ENCODE peak calls at places on chromosomes 16 and 17, in six cellular contexts. Z, V, A, M, C and E are unnamed samples.

GRCh38 chr16:49365711-49366509 is 7.7 kb upstream of the C16orf78 start:
- DNase-seq in C (no peak), Z (no peak), M (no peak), V (no peak), A (no peak), E (no peak)

GRCh38 chr16:23058576-23058975 is 90.7 kb downstream of the USP31 start:
- DNase-seq in C (no peak), V (no peak), M (no peak), Z (no peak), A (no peak), E (no peak)

GRCh38 chr16:19338335-19338734 is 52.8 kb downstream of the CLEC19A start:
- DNase-seq in A (no peak), Z (no peak), C (no peak), V (peak; percentile 35), M (peak; percentile 46), E (no peak)

GRCh38 chr16:88789593-88789992 is 4.6 kb upstream of the PIEZO1 start:
- DNase-seq in Z (no peak), A (no peak), V (no peak), C (no peak), M (no peak), E (no peak)

GRCh38 chr17:60173304-60173807 is 23.6 kb downstream of the CA4 start:
- DNase-seq in Z (no peak), V (no peak), C (no peak), M (no peak), A (no peak), E (no peak)

GRCh38 chr17:51853857-51854256 is 304.7 kb downstream of the CA10 start:
- DNase-seq in Z (no peak), C (no peak), M (no peak), V (no peak), A (no peak), E (no peak)

GRCh38 chr16:88706965-88707871 is 915 bp downstream of the CTU2 start:
- DNase-seq in Z (no peak), C (no peak), V (peak; percentile 24), M (no peak), A (no peak), E (no peak)

GRCh38 chr16:89570342-89570923 is 5.1 kb upstream of the CPNE7 start:
- DNase-seq in V (no peak), C (no peak), A (no peak), Z (no peak), M (no peak), E (no peak)

GRCh38 chr17:67312265-67312664 is 54.1 kb downstream of the PSMD12 start:
- DNase-seq in Z (no peak), A (no peak), C (no peak), M (no peak), V (no peak), E (no peak)

GRCh38 chr16:30585022-30585399 is 486 bp downstream of the ZNF785 start:
- DNase-seq in M (peak; percentile 70), A (no peak), C (no peak), V (peak; percentile 43), Z (no peak), E (no peak)

GRCh38 chr17:2053380-2054261 is 1.3 kb upstream of the HIC1 start:
- DNase-seq in C (peak; percentile 91), V (peak; percentile 81), A (no peak), Z (no peak), M (peak; percentile 76), E (peak; percentile 59)

GRCh38 chr17:17034028-17034427 is 8.2 kb upstream of the MPRIP start:
- DNase-seq in Z (no peak), V (no peak), M (no peak), A (no peak), C (no peak), E (no peak)
- H3K27ac ChIP-seq in Z (peak overlapping the region; percentile 64), V (no peak overlapping the region), M (no peak overlapping the region), A (no peak overlapping the region), C (no peak overlapping the region), E (no peak overlapping the region)

GRCh38 chr17:4706121-4706520 is 2.2 kb upstream of the PELP1 start:
- DNase-seq in Z (no peak), A (no peak), V (no peak), M (peak; percentile 38), C (no peak), E (no peak)

GRCh38 chr17:4704991-4705390 is 1.1 kb upstream of the PELP1 start:
- DNase-seq in A (no peak), M (no peak), C (no peak), V (no peak), Z (no peak), E (no peak)

GRCh38 chr17:4708436-4708835 is 2.0 kb upstream of the ARRB2 start:
- DNase-seq in M (peak; percentile 46), C (no peak), Z (no peak), V (peak; percentile 26), A (no peak), E (peak; percentile 36)

DNA sequence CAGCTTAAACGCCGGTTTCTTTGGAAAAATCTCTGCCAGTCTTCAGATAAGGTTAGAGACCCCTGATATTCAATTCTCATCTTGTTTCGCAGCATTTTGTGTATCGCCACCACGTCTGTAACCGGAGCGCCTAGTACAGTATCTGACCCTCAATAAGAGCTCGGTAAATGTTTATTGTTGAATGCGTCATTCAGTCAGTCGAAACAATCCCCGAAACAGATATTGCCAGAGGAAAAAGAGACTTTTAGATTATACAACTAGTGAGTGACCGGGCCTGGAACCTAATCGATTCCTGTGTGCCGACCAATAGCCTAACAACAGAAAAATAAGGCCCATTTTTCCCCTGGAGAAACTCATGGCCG is 626 bp downstream of the PELP1 start:
- DNase-seq in A (no peak), Z (no peak), C (no peak), V (no peak), M (no peak), E (no peak)
- H3K27ac ChIP-seq in A (no peak overlapping the region), Z (peak overlapping the region; percentile 84), C (peak overlapping the region; percentile 68), V (peak overlapping the region; percentile 68), M (no peak overlapping the region), E (peak overlapping the region; percentile 76)

GRCh38 chr17:36911007-36911406 is 26.3 kb upstream of the LHX1 start:
- DNase-seq in V (no peak), M (no peak), C (no peak), Z (no peak), A (no peak), E (no peak)

GRCh38 chr17:36910513-36910912 is 26.8 kb upstream of the LHX1 start:
- DNase-seq in A (no peak), C (no peak), Z (no peak), M (no peak), V (no peak), E (no peak)

GRCh38 chr17:36913132-36913531 is 24.1 kb upstream of the LHX1 start:
- DNase-seq in Z (no peak), C (no peak), V (no peak), A (no peak), M (peak; percentile 54), E (no peak)

GRCh38 chr17:36901506-36901905 is 35.8 kb upstream of the LHX1 start:
- DNase-seq in Z (no peak), A (no peak), C (no peak), V (no peak), M (peak; percentile 93), E (no peak)

DNA sequence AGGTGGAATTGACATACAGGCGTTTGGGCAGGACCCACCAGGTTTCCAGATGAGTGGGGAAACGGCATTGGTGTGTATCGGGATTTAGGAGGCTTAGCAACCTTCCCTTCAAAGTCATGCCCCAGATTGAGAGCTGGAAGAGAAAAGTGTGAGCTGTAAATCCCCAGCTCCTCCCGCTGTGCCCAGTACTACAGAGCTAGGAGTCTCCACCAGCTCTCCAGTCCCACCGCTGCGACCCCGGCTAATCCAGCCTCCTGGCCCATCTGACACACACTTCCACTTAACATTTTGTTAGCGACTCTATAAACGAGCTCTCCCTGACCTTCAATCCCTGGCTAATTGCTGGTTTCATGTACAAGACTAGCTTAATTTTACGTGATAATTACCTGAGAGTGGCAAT is 29.9 kb upstream of the LHX1 start:
- DNase-seq in V (peak; percentile 50), A (no peak), M (no peak), Z (no peak), C (no peak), E (no peak)
- H3K27ac ChIP-seq in V (no peak overlapping the region), A (no peak overlapping the region), M (no peak overlapping the region), Z (no peak overlapping the region), C (no peak overlapping the region), E (no peak overlapping the region)

DNA sequence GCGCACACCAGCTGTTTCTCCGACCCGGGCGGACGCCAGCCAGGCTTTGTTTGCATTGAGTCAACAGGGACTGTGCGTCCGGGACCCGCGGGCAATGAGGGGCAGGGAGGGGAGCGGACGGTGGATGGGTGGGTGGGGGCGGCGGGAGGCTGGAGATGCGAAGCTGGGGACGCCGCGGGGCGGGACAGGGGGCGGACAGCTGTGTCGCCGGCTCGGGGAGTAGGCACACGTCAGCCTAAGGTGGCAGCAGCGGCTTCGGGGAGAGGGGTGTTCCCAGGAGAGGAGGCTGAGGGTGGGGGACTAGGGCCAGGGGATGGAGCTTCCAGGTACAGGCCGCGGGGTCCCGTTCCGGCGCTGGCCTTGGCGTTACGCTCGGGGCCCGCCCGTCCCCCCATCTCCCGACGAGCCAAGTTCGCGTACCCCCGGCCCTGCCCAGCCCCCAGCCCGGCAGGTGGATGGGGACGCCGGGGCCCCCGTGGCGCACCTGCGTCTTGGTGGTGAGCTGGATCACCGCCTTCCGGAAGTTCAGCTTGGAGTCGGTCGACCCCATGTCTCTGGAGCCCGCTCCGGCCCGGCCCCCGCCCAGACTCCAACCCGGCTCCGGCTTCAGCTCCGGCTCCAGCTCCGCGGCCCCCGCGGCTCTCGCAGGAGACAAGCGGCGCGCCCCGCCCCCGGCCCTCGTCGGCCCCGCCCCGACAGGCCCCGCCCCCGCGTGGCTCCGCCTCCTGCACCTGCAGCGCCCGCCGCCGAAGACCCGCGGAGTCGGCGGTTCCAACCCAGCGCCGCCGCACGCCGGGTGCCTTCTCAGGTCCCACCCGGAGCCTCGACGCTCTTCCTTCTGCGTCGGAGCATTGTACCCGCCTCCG is at the start of gene HID1:
- DNase-seq in Z (no peak), C (peak; percentile 92), V (peak; percentile 84), M (peak; percentile 74), A (no peak), E (peak; percentile 78)
- H3K27ac ChIP-seq in Z (no peak within 1 kb of the TSS), C (peak within 1 kb of the TSS; percentile 58), V (no peak within 1 kb of the TSS), M (no peak within 1 kb of the TSS), A (no peak within 1 kb of the TSS), E (no peak within 1 kb of the TSS)

GRCh38 chr17:78407387-78407990 is 29.0 kb downstream of the PGS1 start:
- DNase-seq in Z (no peak), V (no peak), C (peak; percentile 32), M (peak; percentile 54), A (no peak), E (no peak)
- H3K27ac ChIP-seq in Z (no peak overlapping the region), V (no peak overlapping the region), C (peak overlapping the region; percentile 57), M (no peak overlapping the region), A (no peak overlapping the region), E (no peak overlapping the region)

GRCh38 chr16:4244881-4245280 is 3.0 kb upstream of the SRL start:
- DNase-seq in C (no peak), Z (no peak), A (no peak), V (no peak), M (no peak), E (no peak)
- H3K27ac ChIP-seq in C (no peak overlapping the region), Z (no peak overlapping the region), A (no peak overlapping the region), V (peak overlapping the region; percentile 62), M (no peak overlapping the region), E (no peak overlapping the region)

GRCh38 chr16:85119333-85120005 is 7.2 kb upstream of the CIBAR2 start:
- DNase-seq in M (no peak), Z (no peak), V (peak; percentile 35), A (no peak), C (no peak), E (no peak)
- H3K27ac ChIP-seq in M (no peak overlapping the region), Z (no peak overlapping the region), V (peak overlapping the region; percentile 63), A (no peak overlapping the region), C (no peak overlapping the region), E (no peak overlapping the region)